ENCODE peak calls at places on chromosomes 16 and 17, in nine cellular contexts. Q is mammary epithelial cell; H is activated CD4-positive, alpha-beta T cell treated with anti-CD3 and anti-CD28 coated beads for 1 hour; C is NCI-H774; O is NCI-H345; V is heart left ventricle; D is COR-L47; N is omental fat pad; P is choroid plexus epithelial cell. U is an unnamed sample.

GRCh38 chr17:41793749-41794602 is 7.5 kb upstream of the JUP start:
- DNase-seq in H (no peak), C (no peak), P (peak; percentile 62), Q (no peak), O (no peak), D (no peak), V (no peak), N (no peak), U (no peak)

GRCh38 chr17:28901866-28902818 is 737 bp downstream of the DHRS13 start:
- DNase-seq in N (peak; percentile 34), C (peak; percentile 28), V (no peak), H (peak; percentile 32), O (peak; percentile 59), D (peak; percentile 70), Q (no peak), P (no peak), U (no peak)

GRCh38 chr17:1904273-1905052 is 74.7 kb downstream of the RPA1 start:
- DNase-seq in Q (no peak), V (no peak), H (no peak), D (no peak), C (no peak), N (no peak), O (no peak), P (no peak), U (no peak)

GRCh38 chr17:17551361-17551760 is 40.1 kb downstream of the PEMT start:
- DNase-seq in C (no peak), O (no peak), D (no peak), H (no peak), V (peak; percentile 88), N (no peak), Q (no peak), P (peak; percentile 13), U (no peak)

GRCh38 chr16:24624102-24624501 is 84.7 kb downstream of the RBBP6 start:
- DNase-seq in C (no peak), N (no peak), V (no peak), P (no peak), H (no peak), D (no peak), O (no peak), Q (no peak), U (no peak)

GRCh38 chr16:10385725-10386516 is at the start of gene ATF7IP2:
- DNase-seq in D (no peak), H (peak; percentile 76), C (no peak), O (no peak), V (peak; percentile 96), P (peak; percentile 93), N (peak; percentile 77), Q (peak; percentile 81), U (peak; percentile 46)

GRCh38 chr16:983044-984030 is 1.8 kb downstream of the SOX8 start:
- DNase-seq in C (no peak), D (no peak), P (no peak), N (no peak), Q (no peak), O (no peak), V (no peak), H (no peak), U (no peak)

GRCh38 chr16:29900102-29900887 is at the start of gene ASPHD1:
- DNase-seq in Q (peak; percentile 84), O (peak; percentile 80), V (peak; percentile 71), C (peak; percentile 70), P (peak; percentile 78), D (peak; percentile 41), N (peak; percentile 55), H (peak; percentile 64), U (no peak)

GRCh38 chr17:75637143-75637538 is 3.9 kb downstream of the SMIM5 start:
- DNase-seq in O (no peak), D (peak; percentile 54), Q (no peak), C (no peak), N (no peak), V (peak; percentile 81), P (no peak), H (no peak), U (no peak)

GRCh38 chr17:29645516-29646051 is 22.9 kb upstream of the CORO6 start:
- DNase-seq in Q (peak; percentile 75), V (peak; percentile 85), N (peak; percentile 44), P (peak; percentile 92), C (no peak), H (no peak), D (no peak), O (no peak), U (no peak)

GRCh38 chr17:55388842-55389241 is 32.8 kb downstream of the MMD start:
- DNase-seq in H (no peak), P (no peak), V (no peak), Q (no peak), D (no peak), N (no peak), O (no peak), C (no peak), U (no peak)

GRCh38 chr17:15406081-15406480 is 61.3 kb downstream of the CDRT4 start:
- DNase-seq in C (no peak), V (no peak), Q (no peak), D (no peak), P (no peak), O (no peak), N (no peak), H (no peak), U (no peak)

GRCh38 chr16:62913333-62913732 is 877.1 kb upstream of the CDH8 start:
- DNase-seq in V (no peak), P (no peak), C (no peak), N (no peak), D (no peak), O (no peak), H (no peak), Q (no peak), U (no peak)

GRCh38 chr16:4042581-4042980 is 73.7 kb downstream of the ADCY9 start:
- DNase-seq in N (no peak), P (no peak), D (no peak), O (no peak), V (no peak), Q (no peak), C (no peak), H (no peak), U (no peak)

GRCh38 chr16:2102471-2102870 is 33.2 kb downstream of the PKD1 start:
- DNase-seq in N (no peak), H (no peak), D (no peak), C (no peak), P (no peak), Q (no peak), O (no peak), V (no peak), U (no peak)

GRCh38 chr16:56366945-56367344 is 58.4 kb downstream of the AMFR start:
- DNase-seq in N (no peak), C (no peak), O (no peak), Q (no peak), D (no peak), V (no peak), H (no peak), P (no peak), U (no peak)

GRCh38 chr17:77691216-77692085 is 267.1 kb upstream of the TNRC6C start:
- DNase-seq in D (no peak), C (no peak), O (no peak), N (no peak), V (no peak), Q (no peak), H (no peak), P (no peak), U (no peak)

GRCh38 chr17:77959216-77959925 is 868 bp downstream of the TNRC6C start:
- DNase-seq in D (no peak), Q (peak; percentile 19), P (peak; percentile 23), O (peak; percentile 44), N (no peak), H (peak; percentile 9), V (no peak), C (no peak), U (no peak)

GRCh38 chr16:8903004-8903403 is 20.9 kb downstream of the LITAFD start:
- DNase-seq in N (no peak), Q (no peak), V (no peak), D (no peak), P (no peak), O (no peak), C (no peak), H (no peak), U (no peak)

GRCh38 chr17:41589301-41589700 is 2.6 kb upstream of the KRT14 start:
- DNase-seq in P (no peak), N (no peak), D (no peak), H (no peak), V (no peak), Q (no peak), C (no peak), O (no peak), U (no peak)

GRCh38 chr16:58509256-58510096 is 5.8 kb upstream of the SETD6 start:
- DNase-seq in Q (no peak), O (no peak), V (no peak), N (no peak), H (no peak), C (no peak), D (no peak), P (no peak), U (no peak)

GRCh38 chr16:22969567-22969966 is 155.6 kb downstream of the HS3ST2 start:
- DNase-seq in O (no peak), H (no peak), P (no peak), N (no peak), V (no peak), Q (peak; percentile 63), D (no peak), C (no peak), U (no peak)

GRCh38 chr16:67150833-67151396 is at the start of gene B3GNT9:
- DNase-seq in H (no peak), P (peak; percentile 79), C (peak; percentile 28), O (peak; percentile 58), Q (no peak), D (peak; percentile 65), N (no peak), V (peak; percentile 84), U (no peak)

GRCh38 chr17:69608808-69609494 is 194.5 kb downstream of the MAP2K6 start:
- DNase-seq in Q (peak; percentile 83), H (no peak), N (no peak), V (no peak), D (no peak), P (peak; percentile 95), C (no peak), O (no peak), U (no peak)

GRCh38 chr16:19595043-19595767 is 39.7 kb downstream of the VPS35L start:
- DNase-seq in D (no peak), V (peak; percentile 84), P (peak; percentile 92), H (no peak), O (no peak), N (no peak), Q (no peak), C (no peak), U (no peak)

GRCh38 chr17:8341456-8341855 is 1.8 kb downstream of the ODF4 start:
- DNase-seq in C (no peak), N (no peak), P (peak; percentile 27), H (no peak), Q (no peak), O (no peak), D (no peak), V (no peak), U (no peak)

GRCh38 chr16:49350265-49351103 is 23.1 kb upstream of the C16orf78 start:
- DNase-seq in Q (peak; percentile 39), C (peak; percentile 13), V (peak; percentile 41), N (peak; percentile 60), D (peak; percentile 33), P (peak; percentile 58), O (peak; percentile 22), H (peak; percentile 15), U (no peak)

GRCh38 chr17:57537524-57538410 is 207.3 kb downstream of the CCDC182 start:
- DNase-seq in P (no peak), H (no peak), O (no peak), N (no peak), V (no peak), Q (no peak), C (no peak), D (no peak), U (no peak)

U was measured in SIG-M5.